ENCODE peak calls at places on chromosomes 2 and 18, in seven cellular contexts. One of them, this sample, is unnamed.

GRCh38 chr2:14422426-14422825 is 210.1 kb upstream of the LRATD1 start:
- DNase-seq in omental fat pad: no peak
- DNase-seq in endothelial cell of umbilical vein: no peak
- DNase-seq in fibroblast of lung: no peak
- DNase-seq in AG09319: no peak
- DNase-seq in pancreas: no peak
- DNase-seq in osteocyte: no peak
- DNase-seq in this sample: no peak

GRCh38 chr2:39093208-39093898 is 27.5 kb downstream of the SOS1 start:
- DNase-seq in omental fat pad: no peak
- DNase-seq in endothelial cell of umbilical vein: no peak
- DNase-seq in fibroblast of lung: no peak
- DNase-seq in AG09319: no peak
- DNase-seq in pancreas: no peak
- DNase-seq in osteocyte: no peak
- DNase-seq in this sample: no peak

GRCh38 chr2:45902379-45902778 is 250.9 kb downstream of the PRKCE start:
- DNase-seq in omental fat pad: no peak
- DNase-seq in endothelial cell of umbilical vein: no peak
- DNase-seq in fibroblast of lung: no peak
- DNase-seq in AG09319: no peak
- DNase-seq in pancreas: no peak
- DNase-seq in osteocyte: no peak
- DNase-seq in this sample: no peak

GRCh38 chr2:30394096-30394495 is 53.0 kb upstream of the LCLAT1 start:
- DNase-seq in omental fat pad: no peak
- DNase-seq in endothelial cell of umbilical vein: no peak
- DNase-seq in fibroblast of lung: no peak
- DNase-seq in AG09319: no peak
- DNase-seq in pancreas: no peak
- DNase-seq in osteocyte: no peak
- DNase-seq in this sample: no peak

GRCh38 chr18:70981400-70982140 is 692.7 kb downstream of the SOCS6 start:
- DNase-seq in omental fat pad: no peak
- DNase-seq in endothelial cell of umbilical vein: peak
- DNase-seq in fibroblast of lung: no peak
- DNase-seq in AG09319: no peak
- DNase-seq in pancreas: no peak
- DNase-seq in osteocyte: no peak
- DNase-seq in this sample: no peak

GRCh38 chr2:54941248-54941984 is 108.8 kb downstream of the RTN4 start:
- DNase-seq in omental fat pad: no peak
- DNase-seq in endothelial cell of umbilical vein: no peak
- DNase-seq in fibroblast of lung: no peak
- DNase-seq in AG09319: no peak
- DNase-seq in pancreas: no peak
- DNase-seq in osteocyte: no peak
- DNase-seq in this sample: no peak

GRCh38 chr2:122341007-122341406 is 585.6 kb downstream of the TSN start:
- DNase-seq in omental fat pad: no peak
- DNase-seq in endothelial cell of umbilical vein: no peak
- DNase-seq in fibroblast of lung: no peak
- DNase-seq in AG09319: no peak
- DNase-seq in pancreas: no peak
- DNase-seq in osteocyte: no peak
- DNase-seq in this sample: no peak

GRCh38 chr2:71668326-71669057 is 215.1 kb downstream of the DYSF start:
- DNase-seq in omental fat pad: no peak
- DNase-seq in endothelial cell of umbilical vein: no peak
- DNase-seq in fibroblast of lung: no peak
- DNase-seq in AG09319: no peak
- DNase-seq in pancreas: no peak
- DNase-seq in osteocyte: peak
- DNase-seq in this sample: peak

GRCh38 chr2:173400760-173401159 is 46.1 kb downstream of the CDCA7 start:
- DNase-seq in omental fat pad: no peak
- DNase-seq in endothelial cell of umbilical vein: peak
- DNase-seq in fibroblast of lung: no peak
- DNase-seq in AG09319: no peak
- DNase-seq in pancreas: no peak
- DNase-seq in osteocyte: no peak
- DNase-seq in this sample: no peak

GRCh38 chr2:41728757-41729338 is 319.0 kb upstream of the PKDCC start:
- DNase-seq in omental fat pad: no peak
- DNase-seq in endothelial cell of umbilical vein: no peak
- DNase-seq in fibroblast of lung: no peak
- DNase-seq in AG09319: no peak
- DNase-seq in pancreas: no peak
- DNase-seq in osteocyte: no peak
- DNase-seq in this sample: no peak

GRCh38 chr2:233402774-233403173 is 48.5 kb downstream of the DGKD start:
- DNase-seq in omental fat pad: no peak
- DNase-seq in endothelial cell of umbilical vein: no peak
- DNase-seq in fibroblast of lung: no peak
- DNase-seq in AG09319: no peak
- DNase-seq in pancreas: no peak
- DNase-seq in osteocyte: no peak
- DNase-seq in this sample: no peak

GRCh38 chr2:229057997-229058553 is 213.0 kb downstream of the PID1 start:
- DNase-seq in omental fat pad: no peak
- DNase-seq in endothelial cell of umbilical vein: no peak
- DNase-seq in fibroblast of lung: no peak
- DNase-seq in AG09319: no peak
- DNase-seq in pancreas: no peak
- DNase-seq in osteocyte: no peak
- DNase-seq in this sample: no peak

GRCh38 chr2:11228692-11229091 is 73.4 kb downstream of the SLC66A3 start:
- DNase-seq in omental fat pad: no peak
- DNase-seq in endothelial cell of umbilical vein: peak
- DNase-seq in fibroblast of lung: no peak
- DNase-seq in AG09319: no peak
- DNase-seq in pancreas: no peak
- DNase-seq in osteocyte: no peak
- DNase-seq in this sample: no peak

GRCh38 chr2:129139380-129139779 is 820.7 kb upstream of the HS6ST1 start:
- DNase-seq in omental fat pad: no peak
- DNase-seq in endothelial cell of umbilical vein: no peak
- DNase-seq in fibroblast of lung: no peak
- DNase-seq in AG09319: no peak
- DNase-seq in pancreas: no peak
- DNase-seq in osteocyte: no peak
- DNase-seq in this sample: no peak

GRCh38 chr2:223959688-223960087 is 2.4 kb downstream of the MRPL44 start:
- DNase-seq in omental fat pad: no peak
- DNase-seq in endothelial cell of umbilical vein: peak
- DNase-seq in fibroblast of lung: peak
- DNase-seq in AG09319: no peak
- DNase-seq in pancreas: peak
- DNase-seq in osteocyte: no peak
- DNase-seq in this sample: no peak

GRCh38 chr18:75966431-75966830 is 528.6 kb downstream of the ZNF516 start:
- DNase-seq in omental fat pad: no peak
- DNase-seq in endothelial cell of umbilical vein: no peak
- DNase-seq in fibroblast of lung: no peak
- DNase-seq in AG09319: no peak
- DNase-seq in pancreas: no peak
- DNase-seq in osteocyte: no peak
- DNase-seq in this sample: no peak

GRCh38 chr2:37361416-37361815 is 17.0 kb downstream of the QPCT start:
- DNase-seq in omental fat pad: no peak
- DNase-seq in endothelial cell of umbilical vein: no peak
- DNase-seq in fibroblast of lung: no peak
- DNase-seq in AG09319: no peak
- DNase-seq in pancreas: no peak
- DNase-seq in osteocyte: no peak
- DNase-seq in this sample: no peak

GRCh38 chr18:3207565-3207964 is 12.2 kb downstream of the MYOM1 start:
- DNase-seq in omental fat pad: no peak
- DNase-seq in endothelial cell of umbilical vein: no peak
- DNase-seq in fibroblast of lung: no peak
- DNase-seq in AG09319: no peak
- DNase-seq in pancreas: no peak
- DNase-seq in osteocyte: no peak
- DNase-seq in this sample: no peak

GRCh38 chr2:40734797-40735196 is 282.9 kb upstream of the SLC8A1 start:
- DNase-seq in omental fat pad: no peak
- DNase-seq in endothelial cell of umbilical vein: no peak
- DNase-seq in fibroblast of lung: peak
- DNase-seq in AG09319: peak
- DNase-seq in pancreas: no peak
- DNase-seq in osteocyte: no peak
- DNase-seq in this sample: no peak

GRCh38 chr18:8783335-8783993 is 78.1 kb downstream of the MTCL1 start:
- DNase-seq in omental fat pad: no peak
- DNase-seq in endothelial cell of umbilical vein: no peak
- DNase-seq in fibroblast of lung: no peak
- DNase-seq in AG09319: no peak
- DNase-seq in pancreas: no peak
- DNase-seq in osteocyte: no peak
- DNase-seq in this sample: no peak

GRCh38 chr2:43592443-43592842 is 3.4 kb downstream of the THADA start:
- DNase-seq in omental fat pad: no peak
- DNase-seq in endothelial cell of umbilical vein: no peak
- DNase-seq in fibroblast of lung: no peak
- DNase-seq in AG09319: no peak
- DNase-seq in pancreas: no peak
- DNase-seq in osteocyte: no peak
- DNase-seq in this sample: no peak

GRCh38 chr18:34258176-34258575 is 33.5 kb upstream of the NOL4 start:
- DNase-seq in omental fat pad: no peak
- DNase-seq in endothelial cell of umbilical vein: no peak
- DNase-seq in fibroblast of lung: no peak
- DNase-seq in AG09319: no peak
- DNase-seq in pancreas: no peak
- DNase-seq in osteocyte: no peak
- DNase-seq in this sample: no peak
- TF ChIP-seq CTCF in omental fat pad: no peak
- TF ChIP-seq CTCF in endothelial cell of umbilical vein: no peak
- TF ChIP-seq CTCF in fibroblast of lung: no peak
- TF ChIP-seq CTCF in AG09319: no peak
- TF ChIP-seq CTCF in pancreas: no peak
- TF ChIP-seq CTCF in osteocyte: no peak
- TF ChIP-seq CTCF in this sample: no peak

DNA sequence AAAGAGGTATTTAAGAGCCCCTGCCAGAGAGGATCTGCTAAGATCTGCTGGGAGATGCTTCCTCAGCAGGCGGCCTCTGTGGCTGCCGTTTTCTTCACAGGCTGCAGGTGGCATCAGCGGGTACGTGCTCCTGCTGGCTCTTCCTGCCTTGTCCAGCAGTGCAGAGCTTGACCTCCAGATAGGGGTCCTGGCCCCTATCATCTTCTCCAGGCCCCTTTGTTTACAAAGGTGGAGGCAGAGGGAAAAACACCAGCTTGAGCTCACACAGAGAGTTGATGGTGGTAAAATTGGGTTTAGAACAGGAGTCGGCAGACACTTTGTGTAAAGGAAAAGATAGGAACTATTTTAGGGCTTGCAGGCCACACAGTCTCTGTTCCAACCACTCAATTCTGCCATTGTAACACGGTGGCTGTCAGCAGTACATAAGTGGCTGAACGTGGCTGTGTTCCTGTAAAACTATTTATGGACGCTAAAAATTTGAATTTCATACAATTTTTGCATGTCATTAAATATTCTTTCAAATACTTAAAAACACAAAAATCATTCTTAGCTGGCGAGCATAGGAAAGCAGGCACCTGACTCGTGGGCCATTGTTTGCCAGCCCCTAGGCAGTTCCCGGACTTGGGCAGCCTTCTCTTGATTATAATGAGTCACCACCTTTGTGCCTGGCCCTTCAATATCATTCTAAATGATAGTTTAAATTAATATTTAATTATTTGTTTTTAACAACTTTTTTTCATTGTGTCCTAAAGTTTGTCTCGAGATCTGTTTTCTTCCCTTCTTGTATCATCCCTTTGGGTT is 98.2 kb upstream of the B3GNT7 start:
- DNase-seq in omental fat pad: no peak
- DNase-seq in endothelial cell of umbilical vein: peak
- DNase-seq in fibroblast of lung: peak
- DNase-seq in AG09319: no peak
- DNase-seq in pancreas: peak
- DNase-seq in osteocyte: peak
- DNase-seq in this sample: peak
- TF ChIP-seq CTCF in omental fat pad: no peak
- TF ChIP-seq CTCF in endothelial cell of umbilical vein: peak
- TF ChIP-seq CTCF in fibroblast of lung: peak
- TF ChIP-seq CTCF in AG09319: peak
- TF ChIP-seq CTCF in pancreas: peak
- TF ChIP-seq CTCF in osteocyte: peak
- TF ChIP-seq CTCF in this sample: peak

GRCh38 chr2:138501427-138502252 is at the start of gene SPOPL:
- DNase-seq in omental fat pad: peak
- DNase-seq in endothelial cell of umbilical vein: peak
- DNase-seq in fibroblast of lung: peak
- DNase-seq in AG09319: peak
- DNase-seq in pancreas: peak
- DNase-seq in osteocyte: peak
- DNase-seq in this sample: peak
- TF ChIP-seq CTCF in omental fat pad: no peak
- TF ChIP-seq CTCF in endothelial cell of umbilical vein: no peak
- TF ChIP-seq CTCF in fibroblast of lung: no peak
- TF ChIP-seq CTCF in AG09319: no peak
- TF ChIP-seq CTCF in pancreas: peak
- TF ChIP-seq CTCF in osteocyte: peak
- TF ChIP-seq CTCF in this sample: no peak

GRCh38 chr2:241140445-241140840 is 8.8 kb downstream of the PASK start:
- DNase-seq in omental fat pad: no peak
- DNase-seq in endothelial cell of umbilical vein: no peak
- DNase-seq in fibroblast of lung: no peak
- DNase-seq in AG09319: no peak
- DNase-seq in pancreas: no peak
- DNase-seq in osteocyte: no peak
- DNase-seq in this sample: no peak

GRCh38 chr2:241136661-241137260 is 12.5 kb downstream of the PASK start:
- DNase-seq in omental fat pad: no peak
- DNase-seq in endothelial cell of umbilical vein: no peak
- DNase-seq in fibroblast of lung: no peak
- DNase-seq in AG09319: no peak
- DNase-seq in pancreas: no peak
- DNase-seq in osteocyte: no peak
- DNase-seq in this sample: no peak

GRCh38 chr2:241139531-241140444 is 9.5 kb downstream of the PASK start:
- DNase-seq in omental fat pad: no peak
- DNase-seq in endothelial cell of umbilical vein: no peak
- DNase-seq in fibroblast of lung: no peak
- DNase-seq in AG09319: no peak
- DNase-seq in pancreas: no peak
- DNase-seq in osteocyte: no peak
- DNase-seq in this sample: no peak

GRCh38 chr2:241137276-241138190 is 11.7 kb downstream of the PASK start:
- DNase-seq in omental fat pad: no peak
- DNase-seq in endothelial cell of umbilical vein: no peak
- DNase-seq in fibroblast of lung: no peak
- DNase-seq in AG09319: no peak
- DNase-seq in pancreas: no peak
- DNase-seq in osteocyte: no peak
- DNase-seq in this sample: no peak

DNA sequence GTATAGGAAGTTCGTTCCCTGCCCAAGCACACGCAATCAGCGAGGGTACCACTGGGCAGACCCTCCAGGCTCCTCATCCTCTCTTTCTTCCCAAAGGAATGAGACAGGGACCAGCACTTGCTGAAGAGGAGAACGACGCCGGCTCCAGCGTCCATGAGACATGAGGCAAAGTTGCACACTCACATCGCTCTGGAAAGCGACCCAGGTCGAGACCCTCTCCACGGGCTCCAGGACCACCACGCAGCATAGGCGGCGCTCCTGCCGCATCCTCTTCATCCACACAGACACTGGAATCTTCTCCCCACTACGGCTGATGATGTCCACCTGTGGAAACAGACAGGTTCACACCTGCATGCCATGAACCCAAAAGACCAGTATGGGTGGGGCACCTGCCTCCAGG is 10.8 kb downstream of the PASK start:
- DNase-seq in omental fat pad: no peak
- DNase-seq in endothelial cell of umbilical vein: no peak
- DNase-seq in fibroblast of lung: no peak
- DNase-seq in AG09319: no peak
- DNase-seq in pancreas: no peak
- DNase-seq in osteocyte: no peak
- DNase-seq in this sample: no peak
- TF ChIP-seq CTCF in omental fat pad: no peak
- TF ChIP-seq CTCF in endothelial cell of umbilical vein: no peak
- TF ChIP-seq CTCF in fibroblast of lung: no peak
- TF ChIP-seq CTCF in AG09319: no peak
- TF ChIP-seq CTCF in pancreas: no peak
- TF ChIP-seq CTCF in osteocyte: no peak
- TF ChIP-seq CTCF in this sample: no peak

This sample was measured in GM13977.